ENCODE peak calls at places on chromosomes 3 and 15, in six cellular contexts. One of them, this sample, is unnamed.

GRCh38 chr3:155891341-155891740 is 20.9 kb downstream of the GMPS start:
- DNase-seq in right lobe of liver: no peak
- DNase-seq in neural progenitor cell: no peak
- DNase-seq in Caco-2: no peak
- DNase-seq in HL-60: no peak
- DNase-seq in esophagus muscularis mucosa: no peak
- DNase-seq in this sample: no peak

GRCh38 chr15:77589839-77590238 is 42.9 kb downstream of the LINGO1 start:
- DNase-seq in Caco-2: no peak
- DNase-seq in right lobe of liver: no peak
- DNase-seq in esophagus muscularis mucosa: no peak
- DNase-seq in neural progenitor cell: no peak
- DNase-seq in HL-60: no peak
- DNase-seq in this sample: no peak

GRCh38 chr3:63979093-63979492 is 44.2 kb downstream of the PSMD6 start:
- DNase-seq in esophagus muscularis mucosa: no peak
- DNase-seq in right lobe of liver: no peak
- DNase-seq in HL-60: no peak
- DNase-seq in neural progenitor cell: no peak
- DNase-seq in Caco-2: no peak
- DNase-seq in this sample: no peak

GRCh38 chr3:156685752-156686151 is 11.4 kb downstream of the TIPARP start:
- DNase-seq in esophagus muscularis mucosa: no peak
- DNase-seq in HL-60: no peak
- DNase-seq in right lobe of liver: no peak
- DNase-seq in Caco-2: no peak
- DNase-seq in neural progenitor cell: no peak
- DNase-seq in this sample: no peak

GRCh38 chr3:107574650-107575049 is 51.9 kb downstream of the BBX start:
- DNase-seq in esophagus muscularis mucosa: no peak
- DNase-seq in HL-60: peak; percentile 13
- DNase-seq in Caco-2: peak; percentile 21
- DNase-seq in neural progenitor cell: peak; percentile 40
- DNase-seq in right lobe of liver: no peak
- DNase-seq in this sample: no peak

GRCh38 chr3:116445291-116445841 is at the start of gene LSAMP:
- DNase-seq in HL-60: no peak
- DNase-seq in right lobe of liver: peak; percentile 13
- DNase-seq in esophagus muscularis mucosa: no peak
- DNase-seq in neural progenitor cell: peak; percentile 94
- DNase-seq in Caco-2: no peak
- DNase-seq in this sample: no peak

GRCh38 chr15:52735231-52736089 is 54.7 kb downstream of the ONECUT1 start:
- DNase-seq in right lobe of liver: no peak
- DNase-seq in HL-60: no peak
- DNase-seq in Caco-2: peak; percentile 83
- DNase-seq in esophagus muscularis mucosa: peak; percentile 93
- DNase-seq in neural progenitor cell: peak; percentile 85
- DNase-seq in this sample: no peak

GRCh38 chr3:4507010-4507596 is 14.0 kb downstream of the ITPR1 start:
- DNase-seq in HL-60: no peak
- DNase-seq in neural progenitor cell: no peak
- DNase-seq in esophagus muscularis mucosa: no peak
- DNase-seq in right lobe of liver: no peak
- DNase-seq in Caco-2: no peak
- DNase-seq in this sample: no peak

GRCh38 chr3:111541391-111541790 is 606 bp upstream of the CD96 start:
- DNase-seq in esophagus muscularis mucosa: no peak
- DNase-seq in HL-60: no peak
- DNase-seq in right lobe of liver: no peak
- DNase-seq in neural progenitor cell: no peak
- DNase-seq in Caco-2: no peak
- DNase-seq in this sample: no peak

DNA sequence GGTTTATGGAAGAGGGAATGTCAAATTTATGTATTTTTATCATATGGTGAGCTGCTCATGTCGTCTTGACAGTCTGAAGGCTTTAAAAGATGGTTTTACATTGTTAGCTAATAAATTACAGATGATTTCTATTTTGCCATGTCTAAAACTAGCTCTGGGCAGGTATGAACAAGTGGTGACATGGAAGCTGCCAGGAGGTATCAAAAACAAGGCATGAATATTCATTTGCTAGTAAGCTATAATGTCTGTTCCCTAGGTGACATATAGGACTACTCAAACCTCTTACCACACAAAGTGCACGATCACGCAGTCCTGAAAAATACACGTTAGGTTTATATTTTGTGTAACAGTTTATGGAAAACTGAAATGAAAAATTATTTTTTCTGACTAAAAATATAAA is 34.8 kb downstream of the ST3GAL6 start:
- DNase-seq in HL-60: no peak
- DNase-seq in esophagus muscularis mucosa: no peak
- DNase-seq in right lobe of liver: no peak
- DNase-seq in Caco-2: no peak
- DNase-seq in neural progenitor cell: no peak
- DNase-seq in this sample: no peak
- TF ChIP-seq CTCF in HL-60: no peak
- TF ChIP-seq CTCF in esophagus muscularis mucosa: no peak
- TF ChIP-seq CTCF in right lobe of liver: no peak
- TF ChIP-seq CTCF in Caco-2: no peak
- TF ChIP-seq CTCF in neural progenitor cell: no peak
- TF ChIP-seq CTCF in this sample: no peak

GRCh38 chr15:90104551-90104950 is 2.3 kb upstream of the IDH2 start:
- DNase-seq in HL-60: no peak
- DNase-seq in esophagus muscularis mucosa: no peak
- DNase-seq in neural progenitor cell: no peak
- DNase-seq in right lobe of liver: peak; percentile 72
- DNase-seq in Caco-2: peak; percentile 48
- DNase-seq in this sample: no peak
- H3K4me3 ChIP-seq in HL-60: no peak overlapping the region
- H3K4me3 ChIP-seq in esophagus muscularis mucosa: no peak overlapping the region
- H3K4me3 ChIP-seq in neural progenitor cell: no peak overlapping the region
- H3K4me3 ChIP-seq in right lobe of liver: no peak overlapping the region
- H3K4me3 ChIP-seq in Caco-2: no peak overlapping the region
- H3K4me3 ChIP-seq in this sample: no peak overlapping the region

GRCh38 chr3:170848294-170848917 is 21.6 kb downstream of the RPL22L1 start:
- DNase-seq in right lobe of liver: no peak
- DNase-seq in Caco-2: no peak
- DNase-seq in esophagus muscularis mucosa: no peak
- DNase-seq in HL-60: no peak
- DNase-seq in neural progenitor cell: no peak
- DNase-seq in this sample: no peak
- TF ChIP-seq CTCF in right lobe of liver: peak; percentile 16
- TF ChIP-seq CTCF in Caco-2: peak; percentile 28
- TF ChIP-seq CTCF in esophagus muscularis mucosa: no peak
- TF ChIP-seq CTCF in HL-60: peak; percentile 7
- TF ChIP-seq CTCF in neural progenitor cell: peak; percentile 38
- TF ChIP-seq CTCF in this sample: peak; percentile 31

GRCh38 chr3:150049317-150049716 is 78.6 kb upstream of the PFN2 start:
- DNase-seq in Caco-2: no peak
- DNase-seq in neural progenitor cell: no peak
- DNase-seq in right lobe of liver: no peak
- DNase-seq in esophagus muscularis mucosa: no peak
- DNase-seq in HL-60: no peak
- DNase-seq in this sample: no peak
- H3K4me3 ChIP-seq in Caco-2: no peak overlapping the region
- H3K4me3 ChIP-seq in neural progenitor cell: no peak overlapping the region
- H3K4me3 ChIP-seq in right lobe of liver: no peak overlapping the region
- H3K4me3 ChIP-seq in esophagus muscularis mucosa: no peak overlapping the region
- H3K4me3 ChIP-seq in HL-60: no peak overlapping the region
- H3K4me3 ChIP-seq in this sample: no peak overlapping the region